ENCODE peak calls at places on chromosomes 1 and 21, in eight cellular contexts. K is pancreas, C is thyroid gland, P is AG04450, I is HFFc6, V is cardiac fibroblast, U is Caco-2, D is heart right ventricle. S is an unnamed sample.
A peak's percentile ranks its signal among the peaks of the same experiment; 100 is the strongest.

GRCh38 chr1:154880651-154881050 is 10.6 kb upstream of the KCNN3 start:
- DNase-seq in I (no peak), U (no peak), D (no peak), K (no peak), C (no peak), P (no peak), V (no peak), S (no peak)

GRCh38 chr1:43531453-43531905 is 796 bp downstream of the PTPRF start:
- DNase-seq in D (no peak), V (no peak), P (no peak), K (no peak), C (peak; percentile 57), U (peak; percentile 61), I (no peak), S (peak; percentile 52)

GRCh38 chr1:207444514-207445208 is 9.5 kb upstream of the CR2 start:
- DNase-seq in U (no peak), D (no peak), P (no peak), I (no peak), V (no peak), C (no peak), K (no peak), S (no peak)

GRCh38 chr1:149931212-149931805 is 3.7 kb upstream of the SF3B4 start:
- DNase-seq in C (no peak), I (no peak), P (no peak), K (no peak), D (no peak), U (no peak), V (peak; percentile 77), S (no peak)

GRCh38 chr1:36411674-36412648 is 14.3 kb upstream of the LSM10 start:
- DNase-seq in V (peak; percentile 33), C (no peak), P (no peak), K (no peak), U (peak; percentile 38), D (no peak), I (no peak), S (no peak)

GRCh38 chr1:6822530-6823359 is 37.5 kb downstream of the CAMTA1 start:
- DNase-seq in P (no peak), I (no peak), V (no peak), K (no peak), C (peak; percentile 59), U (peak; percentile 44), D (no peak), S (no peak)

GRCh38 chr1:65994223-65994622 is 201.5 kb downstream of the PDE4B start:
- DNase-seq in P (no peak), I (no peak), U (no peak), D (no peak), K (no peak), V (no peak), C (no peak), S (no peak)

GRCh38 chr21:25934771-25935224 is 200.0 kb downstream of the GABPA start:
- DNase-seq in U (no peak), P (peak; percentile 86), I (peak; percentile 92), D (peak; percentile 55), K (no peak), V (peak; percentile 99), C (peak; percentile 26), S (no peak)

GRCh38 chr1:241813768-241814270 is 34.2 kb upstream of the EXO1 start:
- DNase-seq in C (no peak), U (no peak), I (no peak), P (no peak), V (peak; percentile 9), D (no peak), K (no peak), S (no peak)

GRCh38 chr1:43890815-43891214 is 42.8 kb upstream of the ARTN start:
- DNase-seq in D (no peak), I (peak; percentile 25), U (no peak), V (peak; percentile 29), P (no peak), K (no peak), C (no peak), S (no peak)

GRCh38 chr1:201190624-201191051 is at the start of gene IGFN1:
- DNase-seq in K (no peak), D (no peak), V (no peak), C (peak; percentile 49), P (no peak), U (peak; percentile 76), I (no peak), S (no peak)

GRCh38 chr1:222028151-222028550 is 286.3 kb upstream of the DUSP10 start:
- DNase-seq in U (no peak), D (no peak), V (no peak), P (no peak), I (no peak), C (no peak), K (no peak), S (no peak)

GRCh38 chr1:108563808-108564207 is 3.9 kb downstream of the EEIG2 start:
- DNase-seq in D (no peak), K (no peak), C (no peak), P (no peak), V (no peak), U (no peak), I (no peak), S (no peak)

GRCh38 chr1:108560430-108561144 is 687 bp downstream of the EEIG2 start:
- DNase-seq in P (no peak), K (peak; percentile 78), D (peak; percentile 45), C (peak; percentile 33), U (peak; percentile 42), I (peak; percentile 53), V (peak; percentile 67), S (peak; percentile 47)

GRCh38 chr1:108560143-108560429 is 186 bp downstream of the EEIG2 start:
- DNase-seq in U (no peak), V (no peak), I (no peak), D (no peak), C (no peak), K (no peak), P (no peak), S (no peak)

GRCh38 chr1:108561145-108561458 is 1.2 kb downstream of the EEIG2 start:
- DNase-seq in D (no peak), C (no peak), U (no peak), K (no peak), P (no peak), V (no peak), I (no peak), S (no peak)

DNA sequence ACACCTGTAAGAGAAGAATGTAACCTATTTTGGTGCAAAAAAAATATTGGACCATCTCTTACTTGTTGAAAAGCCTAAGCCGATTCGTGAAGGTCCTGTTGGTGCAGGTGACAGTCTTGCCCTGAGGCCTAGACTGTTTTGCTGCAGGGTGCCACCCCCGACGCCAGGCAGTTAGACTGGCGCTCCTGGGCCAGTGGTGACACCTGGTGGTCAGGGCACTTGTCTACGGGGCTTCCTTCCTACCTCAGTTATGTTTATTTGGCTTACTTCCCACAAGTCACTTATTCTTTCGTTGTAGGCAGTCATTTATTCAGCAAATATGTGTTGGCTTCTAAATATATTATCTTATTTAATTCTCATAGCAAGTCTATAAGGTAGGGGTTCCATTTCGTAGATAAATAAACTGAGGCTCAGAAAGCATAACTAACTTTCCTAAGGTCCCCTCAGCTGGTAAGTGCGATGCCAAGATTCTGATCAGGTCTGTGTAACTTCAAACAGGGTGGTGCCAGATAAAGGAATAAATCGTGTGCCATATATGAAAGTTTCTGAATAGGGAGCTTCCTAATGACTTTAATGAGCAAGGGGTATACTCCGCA is 1.9 kb downstream of the EEIG2 start:
- DNase-seq in I (no peak), U (peak; percentile 68), K (peak; percentile 90), P (no peak), C (peak; percentile 63), V (peak; percentile 21), D (peak; percentile 52), S (peak; percentile 77)
- TF ChIP-seq CTCF in I (peak; percentile 72), U (peak; percentile 72), K (peak; percentile 62), P (peak; percentile 30), C (peak; percentile 41), V (peak; percentile 22), D (peak; percentile 28), S (peak; percentile 48)

DNA sequence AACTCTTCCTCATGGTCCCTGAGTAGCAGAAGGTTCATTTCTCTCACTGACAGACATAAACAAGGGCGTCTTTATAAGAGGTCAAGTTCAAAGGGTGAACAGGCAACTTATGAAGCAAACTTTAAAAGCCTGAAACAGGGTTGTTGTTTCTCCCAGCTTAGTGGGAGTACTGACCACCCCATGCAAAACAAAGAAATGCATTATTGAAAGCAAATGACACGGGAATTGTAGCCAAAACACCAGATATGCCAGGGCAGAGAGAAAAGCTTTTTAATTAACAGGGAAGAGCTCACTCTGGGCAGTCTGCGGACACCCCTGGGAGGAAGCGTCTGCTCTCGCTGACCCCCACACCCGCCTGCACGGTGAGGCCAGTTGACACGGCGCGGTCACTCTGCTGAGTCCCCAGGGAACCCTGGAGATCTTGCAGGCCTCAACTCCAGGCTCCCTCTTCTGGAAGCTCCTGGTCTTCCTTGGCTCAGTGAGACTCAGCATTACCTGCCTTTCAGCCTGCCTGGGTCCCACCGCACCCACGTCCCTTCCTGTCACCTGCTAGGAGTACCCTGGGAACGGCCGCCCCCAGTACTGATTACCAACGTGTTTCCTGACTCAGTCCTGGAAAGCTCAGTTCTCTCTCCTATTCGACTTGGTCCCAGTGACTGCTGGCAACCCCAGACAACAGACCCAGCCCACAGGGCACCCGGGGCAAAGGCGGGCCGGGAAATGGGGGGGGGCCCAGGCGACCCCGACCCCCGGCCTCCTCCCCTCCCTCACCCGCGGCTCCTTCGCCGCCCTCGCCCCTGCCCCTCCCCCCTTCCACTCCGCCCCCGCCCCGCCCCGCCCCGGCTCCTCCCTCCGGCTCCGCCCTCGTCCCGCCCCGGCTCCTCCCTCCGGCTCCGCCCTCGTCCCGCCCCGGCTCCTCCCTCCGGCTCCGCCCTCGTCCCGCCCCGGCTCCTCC is 972 bp downstream of the CFAP410 start:
- DNase-seq in I (peak; percentile 44), V (peak; percentile 61), P (no peak), K (peak; percentile 88), U (peak; percentile 87), D (peak; percentile 64), C (peak; percentile 67), S (peak; percentile 49)
- TF ChIP-seq CTCF in I (peak; percentile 58), V (peak; percentile 53), P (peak; percentile 41), K (no peak), U (peak; percentile 41), D (peak; percentile 39), C (peak; percentile 37), S (no peak)

DNA sequence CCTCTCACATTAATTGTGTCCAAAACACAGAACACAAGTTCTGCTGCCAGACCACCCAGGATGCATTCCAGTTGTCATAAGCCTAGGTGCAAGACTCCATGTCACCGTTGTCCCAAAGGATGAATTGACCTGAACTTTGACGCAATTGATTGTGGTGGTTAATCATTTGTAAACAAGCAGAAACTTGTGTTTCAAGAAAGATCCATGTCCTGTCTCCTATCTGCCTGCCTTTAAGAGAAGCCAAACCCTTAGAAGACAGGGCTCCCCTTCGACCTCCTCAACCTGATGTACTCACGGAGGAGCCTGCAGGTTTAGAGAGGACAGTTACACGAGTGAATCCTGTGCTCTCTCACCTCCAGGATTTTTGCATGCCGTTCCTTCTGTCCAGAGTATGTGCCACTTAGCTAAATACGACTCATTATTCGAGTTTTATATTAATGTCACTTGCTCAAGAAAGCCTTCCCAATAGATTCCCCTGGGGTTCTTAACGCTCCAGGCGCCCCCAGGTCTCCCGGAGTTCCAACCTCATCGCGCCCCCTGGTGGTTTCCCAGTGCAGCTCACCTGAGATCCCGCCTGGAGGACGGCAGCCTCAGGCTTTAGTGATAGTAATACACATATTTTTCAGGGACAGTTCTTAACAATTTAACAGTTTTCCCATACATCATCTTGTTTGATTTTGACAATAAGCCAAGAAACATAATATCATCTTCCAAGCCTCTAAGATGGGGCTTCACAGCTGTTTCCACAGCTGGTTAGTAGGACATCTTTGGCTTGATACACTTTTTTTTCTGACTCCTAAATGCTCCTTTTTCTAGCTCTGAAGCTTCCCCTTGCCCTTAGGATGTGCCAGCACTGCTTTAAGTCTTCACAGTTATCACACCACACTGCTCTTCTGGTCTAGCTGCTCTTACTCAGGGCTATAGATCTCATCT is 2.4 kb upstream of the C8B start:
- DNase-seq in I (no peak), U (no peak), V (peak; percentile 40), P (no peak), D (peak; percentile 23), K (peak; percentile 75), C (peak; percentile 50), S (peak; percentile 73)
- TF ChIP-seq CTCF in I (peak; percentile 85), U (peak; percentile 49), V (peak; percentile 66), P (peak; percentile 70), D (peak; percentile 46), K (peak; percentile 73), C (peak; percentile 32), S (peak; percentile 90)

GRCh38 chr1:229040630-229041358 is 230.1 kb upstream of the RAB4A start:
- DNase-seq in V (no peak), I (no peak), C (no peak), U (no peak), D (no peak), P (no peak), K (no peak), S (no peak)
- TF ChIP-seq CTCF in V (no peak), I (no peak), C (no peak), U (no peak), D (no peak), P (no peak), K (no peak), S (no peak)